ENCODE peak calls at places on chromosome 19, in ten cellular contexts. One of them, this sample, is unnamed.

GRCh38 chr19:50793558-50794065 is 3.4 kb downstream of the ACP4 start:
- DNase-seq in CD8-positive, alpha-beta T cell: no peak
- DNase-seq in ovary: no peak
- DNase-seq in H1: peak; percentile 53
- DNase-seq in CD4-positive, CD25-positive, alpha-beta regulatory T cell: no peak
- DNase-seq in CD8-positive, alpha-beta memory T cell: no peak
- DNase-seq in lower lobe of right lung: no peak
- DNase-seq in stomach: no peak
- DNase-seq in GM23338: no peak
- DNase-seq in dorsolateral prefrontal cortex: no peak
- DNase-seq in this sample: peak; percentile 62

GRCh38 chr19:18159810-18160209 is 6.8 kb downstream of the PIK3R2 start:
- DNase-seq in CD8-positive, alpha-beta T cell: no peak
- DNase-seq in ovary: no peak
- DNase-seq in H1: no peak
- DNase-seq in CD4-positive, CD25-positive, alpha-beta regulatory T cell: no peak
- DNase-seq in CD8-positive, alpha-beta memory T cell: no peak
- DNase-seq in lower lobe of right lung: no peak
- DNase-seq in stomach: no peak
- DNase-seq in GM23338: no peak
- DNase-seq in dorsolateral prefrontal cortex: no peak
- DNase-seq in this sample: no peak

GRCh38 chr19:49145485-49146407 is 9.4 kb downstream of the HRC start:
- DNase-seq in CD8-positive, alpha-beta T cell: peak; percentile 59
- DNase-seq in ovary: peak; percentile 84
- DNase-seq in H1: peak; percentile 99
- DNase-seq in CD4-positive, CD25-positive, alpha-beta regulatory T cell: peak; percentile 71
- DNase-seq in CD8-positive, alpha-beta memory T cell: peak; percentile 81
- DNase-seq in lower lobe of right lung: peak; percentile 82
- DNase-seq in stomach: peak; percentile 87
- DNase-seq in GM23338: peak; percentile 98
- DNase-seq in dorsolateral prefrontal cortex: peak; percentile 80
- DNase-seq in this sample: peak; percentile 94

GRCh38 chr19:45079063-45079910 is at the start of gene GEMIN7:
- DNase-seq in CD8-positive, alpha-beta T cell: peak; percentile 64
- DNase-seq in ovary: peak; percentile 81
- DNase-seq in H1: peak; percentile 92
- DNase-seq in CD4-positive, CD25-positive, alpha-beta regulatory T cell: peak; percentile 77
- DNase-seq in CD8-positive, alpha-beta memory T cell: peak; percentile 81
- DNase-seq in lower lobe of right lung: peak; percentile 81
- DNase-seq in stomach: peak; percentile 84
- DNase-seq in GM23338: peak; percentile 93
- DNase-seq in dorsolateral prefrontal cortex: peak; percentile 66
- DNase-seq in this sample: peak; percentile 95

GRCh38 chr19:40549007-40549708 is 27.5 kb upstream of the SHKBP1 start:
- DNase-seq in CD8-positive, alpha-beta T cell: peak; percentile 44
- DNase-seq in ovary: peak; percentile 59
- DNase-seq in H1: peak; percentile 92
- DNase-seq in CD4-positive, CD25-positive, alpha-beta regulatory T cell: peak; percentile 61
- DNase-seq in CD8-positive, alpha-beta memory T cell: peak; percentile 77
- DNase-seq in lower lobe of right lung: peak; percentile 78
- DNase-seq in stomach: peak; percentile 72
- DNase-seq in GM23338: peak; percentile 96
- DNase-seq in dorsolateral prefrontal cortex: no peak
- DNase-seq in this sample: peak; percentile 96

GRCh38 chr19:18833141-18833476 is 1.4 kb downstream of the UPF1 start:
- DNase-seq in CD8-positive, alpha-beta T cell: no peak
- DNase-seq in ovary: no peak
- DNase-seq in H1: no peak
- DNase-seq in CD4-positive, CD25-positive, alpha-beta regulatory T cell: no peak
- DNase-seq in CD8-positive, alpha-beta memory T cell: no peak
- DNase-seq in lower lobe of right lung: no peak
- DNase-seq in stomach: no peak
- DNase-seq in GM23338: no peak
- DNase-seq in dorsolateral prefrontal cortex: no peak
- DNase-seq in this sample: no peak

GRCh38 chr19:40200352-40201099 is 9.3 kb downstream of the MAP3K10 start:
- DNase-seq in CD8-positive, alpha-beta T cell: no peak
- DNase-seq in ovary: no peak
- DNase-seq in H1: no peak
- DNase-seq in CD4-positive, CD25-positive, alpha-beta regulatory T cell: no peak
- DNase-seq in CD8-positive, alpha-beta memory T cell: no peak
- DNase-seq in lower lobe of right lung: no peak
- DNase-seq in stomach: no peak
- DNase-seq in GM23338: no peak
- DNase-seq in dorsolateral prefrontal cortex: no peak
- DNase-seq in this sample: no peak

GRCh38 chr19:56137405-56137804 is 3.7 kb upstream of the ZNF444 start:
- DNase-seq in CD8-positive, alpha-beta T cell: no peak
- DNase-seq in ovary: no peak
- DNase-seq in H1: no peak
- DNase-seq in CD4-positive, CD25-positive, alpha-beta regulatory T cell: no peak
- DNase-seq in CD8-positive, alpha-beta memory T cell: no peak
- DNase-seq in lower lobe of right lung: peak; percentile 81
- DNase-seq in stomach: peak; percentile 93
- DNase-seq in GM23338: no peak
- DNase-seq in dorsolateral prefrontal cortex: no peak
- DNase-seq in this sample: no peak

GRCh38 chr19:30036154-30037129 is 94.4 kb downstream of the URI1 start:
- DNase-seq in CD8-positive, alpha-beta T cell: no peak
- DNase-seq in ovary: no peak
- DNase-seq in H1: no peak
- DNase-seq in CD4-positive, CD25-positive, alpha-beta regulatory T cell: no peak
- DNase-seq in CD8-positive, alpha-beta memory T cell: no peak
- DNase-seq in lower lobe of right lung: no peak
- DNase-seq in stomach: no peak
- DNase-seq in GM23338: no peak
- DNase-seq in dorsolateral prefrontal cortex: no peak
- DNase-seq in this sample: no peak

GRCh38 chr19:40398417-40399056 is 8.6 kb upstream of the HIPK4 start:
- DNase-seq in CD8-positive, alpha-beta T cell: peak; percentile 34
- DNase-seq in ovary: peak; percentile 70
- DNase-seq in H1: peak; percentile 86
- DNase-seq in CD4-positive, CD25-positive, alpha-beta regulatory T cell: peak; percentile 54
- DNase-seq in CD8-positive, alpha-beta memory T cell: peak; percentile 58
- DNase-seq in lower lobe of right lung: peak; percentile 86
- DNase-seq in stomach: peak; percentile 44
- DNase-seq in GM23338: peak; percentile 97
- DNase-seq in dorsolateral prefrontal cortex: no peak
- DNase-seq in this sample: peak; percentile 98

GRCh38 chr19:8342684-8343482 is at the start of gene KANK3:
- DNase-seq in CD8-positive, alpha-beta T cell: peak; percentile 85
- DNase-seq in ovary: peak; percentile 70
- DNase-seq in H1: peak; percentile 99
- DNase-seq in CD4-positive, CD25-positive, alpha-beta regulatory T cell: peak; percentile 86
- DNase-seq in CD8-positive, alpha-beta memory T cell: peak; percentile 93
- DNase-seq in lower lobe of right lung: peak; percentile 99
- DNase-seq in stomach: peak; percentile 98
- DNase-seq in GM23338: peak; percentile 100
- DNase-seq in dorsolateral prefrontal cortex: peak; percentile 86
- DNase-seq in this sample: peak; percentile 100

GRCh38 chr19:8343483-8343844 is 402 bp upstream of the KANK3 start:
- DNase-seq in CD8-positive, alpha-beta T cell: no peak
- DNase-seq in ovary: no peak
- DNase-seq in H1: no peak
- DNase-seq in CD4-positive, CD25-positive, alpha-beta regulatory T cell: no peak
- DNase-seq in CD8-positive, alpha-beta memory T cell: no peak
- DNase-seq in lower lobe of right lung: no peak
- DNase-seq in stomach: no peak
- DNase-seq in GM23338: no peak
- DNase-seq in dorsolateral prefrontal cortex: no peak
- DNase-seq in this sample: no peak

GRCh38 chr19:8340341-8341096 is 2.5 kb downstream of the KANK3 start:
- DNase-seq in CD8-positive, alpha-beta T cell: no peak
- DNase-seq in ovary: no peak
- DNase-seq in H1: peak; percentile 51
- DNase-seq in CD4-positive, CD25-positive, alpha-beta regulatory T cell: no peak
- DNase-seq in CD8-positive, alpha-beta memory T cell: no peak
- DNase-seq in lower lobe of right lung: peak; percentile 75
- DNase-seq in stomach: peak; percentile 37
- DNase-seq in GM23338: peak; percentile 63
- DNase-seq in dorsolateral prefrontal cortex: no peak
- DNase-seq in this sample: peak; percentile 75

GRCh38 chr19:8338835-8339234 is 4.2 kb downstream of the KANK3 start:
- DNase-seq in CD8-positive, alpha-beta T cell: no peak
- DNase-seq in ovary: no peak
- DNase-seq in H1: no peak
- DNase-seq in CD4-positive, CD25-positive, alpha-beta regulatory T cell: no peak
- DNase-seq in CD8-positive, alpha-beta memory T cell: no peak
- DNase-seq in lower lobe of right lung: no peak
- DNase-seq in stomach: no peak
- DNase-seq in GM23338: peak; percentile 57
- DNase-seq in dorsolateral prefrontal cortex: no peak
- DNase-seq in this sample: peak; percentile 45

GRCh38 chr19:8342316-8342683 is 762 bp downstream of the KANK3 start:
- DNase-seq in CD8-positive, alpha-beta T cell: no peak
- DNase-seq in ovary: no peak
- DNase-seq in H1: no peak
- DNase-seq in CD4-positive, CD25-positive, alpha-beta regulatory T cell: no peak
- DNase-seq in CD8-positive, alpha-beta memory T cell: no peak
- DNase-seq in lower lobe of right lung: no peak
- DNase-seq in stomach: no peak
- DNase-seq in GM23338: peak; percentile 46
- DNase-seq in dorsolateral prefrontal cortex: no peak
- DNase-seq in this sample: peak; percentile 77
- H3K4me3 ChIP-seq in CD8-positive, alpha-beta T cell: no peak overlapping the region
- H3K4me3 ChIP-seq in ovary: no peak overlapping the region
- H3K4me3 ChIP-seq in H1: no peak overlapping the region
- H3K4me3 ChIP-seq in CD4-positive, CD25-positive, alpha-beta regulatory T cell: no peak overlapping the region
- H3K4me3 ChIP-seq in CD8-positive, alpha-beta memory T cell: no peak overlapping the region
- H3K4me3 ChIP-seq in lower lobe of right lung: peak overlapping the region; percentile 79
- H3K4me3 ChIP-seq in stomach: peak overlapping the region; percentile 53
- H3K4me3 ChIP-seq in GM23338: peak overlapping the region; percentile 83
- H3K4me3 ChIP-seq in dorsolateral prefrontal cortex: peak overlapping the region; percentile 53
- H3K4me3 ChIP-seq in this sample: peak overlapping the region; percentile 81

DNA sequence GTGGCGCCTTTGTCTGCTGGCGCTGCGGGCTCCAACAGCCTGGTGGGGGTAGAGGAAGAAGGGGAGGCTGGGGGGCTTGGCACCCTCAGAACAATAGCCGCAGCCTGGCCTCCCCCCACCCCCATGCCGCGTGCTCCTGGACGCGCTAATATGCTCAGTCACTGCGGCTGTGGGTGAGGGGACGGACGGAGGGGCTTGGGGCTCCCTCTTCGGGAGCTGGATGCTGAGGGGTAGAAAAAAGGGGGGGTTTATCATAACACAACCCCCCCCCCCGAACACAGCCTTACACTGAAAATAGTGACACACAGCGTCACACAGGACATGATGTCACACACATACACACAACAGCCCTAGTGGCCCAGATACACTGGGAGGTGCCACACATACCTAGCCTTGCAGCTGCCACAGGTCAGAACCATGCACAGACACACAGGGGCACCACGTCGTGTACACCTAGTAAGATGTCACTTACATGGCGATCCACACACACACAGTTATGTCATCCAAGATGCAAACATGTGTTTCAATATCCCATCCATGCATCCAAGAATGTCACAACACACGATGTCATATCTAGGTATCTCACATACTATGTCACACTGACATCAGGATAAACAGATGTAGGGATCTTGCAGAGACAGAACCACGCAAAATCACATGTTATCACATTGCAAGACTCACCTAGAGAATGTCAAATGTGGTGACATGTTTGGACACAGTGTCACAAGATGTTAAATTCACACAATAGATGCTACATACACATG is 760 bp downstream of the MAST1 start:
- DNase-seq in CD8-positive, alpha-beta T cell: no peak
- DNase-seq in ovary: no peak
- DNase-seq in H1: no peak
- DNase-seq in CD4-positive, CD25-positive, alpha-beta regulatory T cell: peak; percentile 38
- DNase-seq in CD8-positive, alpha-beta memory T cell: peak; percentile 58
- DNase-seq in lower lobe of right lung: no peak
- DNase-seq in stomach: no peak
- DNase-seq in GM23338: no peak
- DNase-seq in dorsolateral prefrontal cortex: no peak
- DNase-seq in this sample: no peak
- H3K27me3 ChIP-seq in CD8-positive, alpha-beta T cell: peaks cover 56% of the 10 kb centered on the region
- H3K27me3 ChIP-seq in ovary: peaks cover 10% of the 10 kb centered on the region
- H3K27me3 ChIP-seq in H1: peaks cover 6% of the 10 kb centered on the region
- H3K27me3 ChIP-seq in CD4-positive, CD25-positive, alpha-beta regulatory T cell: peaks cover 38% of the 10 kb centered on the region
- H3K27me3 ChIP-seq in CD8-positive, alpha-beta memory T cell: peaks cover 74% of the 10 kb centered on the region
- H3K27me3 ChIP-seq in lower lobe of right lung: peaks cover 87% of the 10 kb centered on the region
- H3K27me3 ChIP-seq in stomach: peaks cover 92% of the 10 kb centered on the region
- H3K27me3 ChIP-seq in GM23338: peaks cover 14% of the 10 kb centered on the region
- H3K27me3 ChIP-seq in dorsolateral prefrontal cortex: peaks cover 31% of the 10 kb centered on the region
- H3K27me3 ChIP-seq in this sample: peaks cover 32% of the 10 kb centered on the region

DNA sequence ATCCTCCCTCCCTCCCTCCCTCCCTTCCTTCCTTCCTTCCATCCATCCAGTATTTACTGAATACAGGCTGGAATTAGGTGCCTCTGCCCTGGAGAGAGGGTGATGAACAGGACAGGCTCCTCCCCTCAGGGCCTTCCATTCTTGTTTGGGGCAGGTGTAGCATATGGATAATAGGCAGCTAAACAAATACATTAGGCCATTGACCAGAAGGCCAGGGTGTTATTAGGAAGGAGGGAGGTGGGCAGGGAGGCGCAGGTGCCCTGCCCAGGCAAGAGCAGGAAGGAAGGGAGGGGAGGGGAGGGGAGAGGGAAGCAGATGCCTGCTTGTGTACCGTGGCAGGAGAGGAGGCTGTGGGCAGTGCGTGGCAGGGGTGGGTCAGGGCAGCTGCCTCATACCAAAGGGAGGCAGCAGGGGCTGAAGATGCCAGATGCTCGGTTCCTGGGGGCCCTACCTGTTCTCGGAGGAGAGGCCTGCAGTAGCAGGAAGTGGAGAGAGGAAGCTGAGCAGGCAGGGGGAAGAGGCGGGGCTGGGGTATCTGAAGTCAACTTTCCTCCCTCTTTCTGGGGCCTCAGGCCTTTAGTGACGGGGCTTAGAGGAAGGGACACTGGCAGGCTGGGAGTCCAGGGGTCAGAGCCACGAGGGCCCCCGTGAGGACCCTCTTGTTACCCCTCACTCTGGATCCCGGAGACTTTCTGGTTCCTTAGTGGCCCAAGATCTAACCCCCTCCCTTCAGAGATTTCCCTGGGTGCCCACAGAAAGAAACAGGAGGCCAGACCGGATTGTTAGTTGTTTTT is at the start of gene RINL:
- DNase-seq in CD8-positive, alpha-beta T cell: no peak
- DNase-seq in ovary: no peak
- DNase-seq in H1: no peak
- DNase-seq in CD4-positive, CD25-positive, alpha-beta regulatory T cell: peak; percentile 72
- DNase-seq in CD8-positive, alpha-beta memory T cell: peak; percentile 82
- DNase-seq in lower lobe of right lung: peak; percentile 73
- DNase-seq in stomach: peak; percentile 46
- DNase-seq in GM23338: peak; percentile 43
- DNase-seq in dorsolateral prefrontal cortex: no peak
- DNase-seq in this sample: peak; percentile 66
- H3K4me3 ChIP-seq in CD8-positive, alpha-beta T cell: peak within 1 kb of the TSS; percentile 65
- H3K4me3 ChIP-seq in ovary: no peak within 1 kb of the TSS
- H3K4me3 ChIP-seq in H1: no peak within 1 kb of the TSS
- H3K4me3 ChIP-seq in CD4-positive, CD25-positive, alpha-beta regulatory T cell: peak within 1 kb of the TSS; percentile 62
- H3K4me3 ChIP-seq in CD8-positive, alpha-beta memory T cell: peak within 1 kb of the TSS; percentile 83
- H3K4me3 ChIP-seq in lower lobe of right lung: peak within 1 kb of the TSS; percentile 36
- H3K4me3 ChIP-seq in stomach: peak within 1 kb of the TSS; percentile 28
- H3K4me3 ChIP-seq in GM23338: peak within 1 kb of the TSS; percentile 10
- H3K4me3 ChIP-seq in dorsolateral prefrontal cortex: no peak within 1 kb of the TSS
- H3K4me3 ChIP-seq in this sample: no peak within 1 kb of the TSS

DNA sequence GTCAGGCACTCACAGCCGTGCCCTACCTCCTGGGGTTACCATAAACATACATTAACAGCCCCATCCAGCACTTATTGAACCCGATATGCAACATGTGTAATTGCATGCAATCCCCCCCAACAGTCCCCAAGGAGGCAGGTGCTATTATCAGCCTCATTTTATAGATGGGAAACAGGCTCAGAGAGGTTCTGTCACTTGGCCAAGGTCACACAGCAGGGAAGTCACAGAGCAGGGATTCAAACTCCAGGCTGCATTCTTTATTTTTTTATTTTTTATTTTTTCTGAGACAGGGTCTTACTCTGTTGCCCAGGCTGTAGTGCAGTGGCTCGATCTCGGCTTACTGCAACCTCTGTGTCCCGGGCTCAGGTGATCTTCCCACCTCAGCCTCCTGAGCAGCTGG is 38.4 kb upstream of the TNFAIP8L1 start:
- DNase-seq in CD8-positive, alpha-beta T cell: no peak
- DNase-seq in ovary: no peak
- DNase-seq in H1: no peak
- DNase-seq in CD4-positive, CD25-positive, alpha-beta regulatory T cell: no peak
- DNase-seq in CD8-positive, alpha-beta memory T cell: no peak
- DNase-seq in lower lobe of right lung: no peak
- DNase-seq in stomach: no peak
- DNase-seq in GM23338: no peak
- DNase-seq in dorsolateral prefrontal cortex: no peak
- DNase-seq in this sample: no peak
- H3K27me3 ChIP-seq in CD8-positive, alpha-beta T cell: peaks cover 19% of the 10 kb centered on the region
- H3K27me3 ChIP-seq in ovary: no peaks in the 10 kb centered on the region
- H3K27me3 ChIP-seq in H1: peaks cover 7% of the 10 kb centered on the region
- H3K27me3 ChIP-seq in CD4-positive, CD25-positive, alpha-beta regulatory T cell: peaks cover 9% of the 10 kb centered on the region
- H3K27me3 ChIP-seq in CD8-positive, alpha-beta memory T cell: peaks cover 14% of the 10 kb centered on the region
- H3K27me3 ChIP-seq in lower lobe of right lung: peaks cover 69% of the 10 kb centered on the region
- H3K27me3 ChIP-seq in stomach: peaks cover 53% of the 10 kb centered on the region
- H3K27me3 ChIP-seq in GM23338: peaks cover 30% of the 10 kb centered on the region
- H3K27me3 ChIP-seq in dorsolateral prefrontal cortex: peaks cover 31% of the 10 kb centered on the region
- H3K27me3 ChIP-seq in this sample: peaks cover 21% of the 10 kb centered on the region

This sample was measured in H7.